ENCODE peak calls at places on chromosomes 6 and 20, in five cellular contexts. Y is SK-N-SH, Z is HCT116, J is GM23338, L is PC-3. T is an unnamed sample.

GRCh38 chr6:166341464-166341863 is 881 bp downstream of the SFT2D1 start:
- DNase-seq in Y (no peak), Z (no peak), J (no peak), L (no peak), T (no peak)

GRCh38 chr6:159110013-159110412 is 59.2 kb upstream of the FNDC1 start:
- DNase-seq in Y (peak), Z (peak), J (peak), L (peak), T (peak)

GRCh38 chr20:51489611-51490010 is 52.9 kb downstream of the NFATC2 start:
- DNase-seq in Y (no peak), Z (no peak), J (no peak), L (no peak), T (no peak)

GRCh38 chr6:157596461-157596860 is 215.5 kb downstream of the ZDHHC14 start:
- DNase-seq in Y (no peak), Z (no peak), J (no peak), L (no peak), T (no peak)

GRCh38 chr6:104887350-104887749 is 27.6 kb upstream of the HACE1 start:
- DNase-seq in Y (no peak), Z (no peak), J (peak), L (peak), T (peak)

GRCh38 chr6:83757021-83757420 is 48.1 kb upstream of the SNAP91 start:
- DNase-seq in Y (no peak), Z (no peak), J (no peak), L (no peak), T (no peak)

GRCh38 chr6:4607793-4608192 is 168.4 kb upstream of the CDYL start:
- DNase-seq in Y (no peak), Z (no peak), J (no peak), L (no peak), T (no peak)

GRCh38 chr20:38833857-38834164 is 28.3 kb downstream of the PPP1R16B start:
- DNase-seq in Y (no peak), Z (no peak), J (no peak), L (no peak), T (no peak)

GRCh38 chr6:24827162-24827561 is 28.4 kb upstream of the ARMH2 start:
- DNase-seq in Y (peak), Z (no peak), J (no peak), L (no peak), T (peak)

GRCh38 chr20:38732981-38733380 is 8.7 kb downstream of the SLC32A1 start:
- DNase-seq in Y (no peak), Z (no peak), J (no peak), L (no peak), T (no peak)

GRCh38 chr6:69026243-69026642 is 391.2 kb downstream of the ADGRB3 start:
- DNase-seq in Y (no peak), Z (no peak), J (no peak), L (peak), T (no peak)

GRCh38 chr20:41406307-41406706 is 39.7 kb upstream of the EMILIN3 start:
- DNase-seq in Y (no peak), Z (no peak), J (no peak), L (no peak), T (no peak)

GRCh38 chr6:133811557-133811956 is 77.4 kb upstream of the TCF21 start:
- DNase-seq in Y (no peak), Z (no peak), J (no peak), L (no peak), T (no peak)

GRCh38 chr6:155346957-155347356 is 32.7 kb upstream of the TFB1M start:
- DNase-seq in Y (no peak), Z (no peak), J (no peak), L (no peak), T (no peak)
- H2AFZ ChIP-seq in Y (no peak), Z (no peak), J (peak), L (no peak), T (no peak)

GRCh38 chr20:49338061-49338460 is 60.2 kb upstream of the ZNFX1 start:
- DNase-seq in Y (no peak), Z (no peak), J (no peak), L (no peak), T (no peak)
- H3K27ac ChIP-seq in Y (no peak), Z (no peak), J (no peak), L (no peak), T (no peak)

DNA sequence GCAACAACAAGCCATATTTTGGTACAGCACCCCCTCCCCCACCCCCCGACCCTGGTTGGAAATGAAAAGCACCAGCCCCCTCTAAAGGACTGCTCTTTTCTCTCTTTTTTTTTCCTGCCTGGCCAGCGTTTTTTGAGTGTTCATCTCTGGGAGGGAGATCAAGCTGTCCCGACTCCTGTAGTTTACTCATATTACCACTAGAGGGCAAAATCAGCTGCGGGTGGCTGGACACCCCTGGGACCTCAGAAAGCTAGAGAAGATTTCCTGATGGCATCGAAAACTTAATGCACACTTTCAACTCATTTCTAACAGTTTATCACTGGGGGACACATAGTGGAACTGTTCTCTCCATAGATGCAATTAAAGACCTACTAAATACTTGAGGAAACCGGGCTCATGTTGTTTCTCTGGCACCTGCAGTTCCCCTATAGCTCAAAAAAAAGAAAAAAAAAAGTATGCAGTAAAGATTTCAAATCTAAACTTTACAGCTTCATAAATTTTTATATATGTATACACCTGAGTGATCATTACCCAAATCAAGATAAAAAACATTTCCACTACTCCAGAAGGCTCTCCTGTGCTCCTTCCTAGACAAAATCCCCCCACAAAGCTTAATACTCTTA is 24.4 kb downstream of the CNBD2 start:
- DNase-seq in Y (peak), Z (peak), J (peak), L (peak), T (peak)
- TF ChIP-seq EZH2phosphoT487 in Y (no peak), Z (no peak), J (no peak), L (no peak), T (no peak)

DNA sequence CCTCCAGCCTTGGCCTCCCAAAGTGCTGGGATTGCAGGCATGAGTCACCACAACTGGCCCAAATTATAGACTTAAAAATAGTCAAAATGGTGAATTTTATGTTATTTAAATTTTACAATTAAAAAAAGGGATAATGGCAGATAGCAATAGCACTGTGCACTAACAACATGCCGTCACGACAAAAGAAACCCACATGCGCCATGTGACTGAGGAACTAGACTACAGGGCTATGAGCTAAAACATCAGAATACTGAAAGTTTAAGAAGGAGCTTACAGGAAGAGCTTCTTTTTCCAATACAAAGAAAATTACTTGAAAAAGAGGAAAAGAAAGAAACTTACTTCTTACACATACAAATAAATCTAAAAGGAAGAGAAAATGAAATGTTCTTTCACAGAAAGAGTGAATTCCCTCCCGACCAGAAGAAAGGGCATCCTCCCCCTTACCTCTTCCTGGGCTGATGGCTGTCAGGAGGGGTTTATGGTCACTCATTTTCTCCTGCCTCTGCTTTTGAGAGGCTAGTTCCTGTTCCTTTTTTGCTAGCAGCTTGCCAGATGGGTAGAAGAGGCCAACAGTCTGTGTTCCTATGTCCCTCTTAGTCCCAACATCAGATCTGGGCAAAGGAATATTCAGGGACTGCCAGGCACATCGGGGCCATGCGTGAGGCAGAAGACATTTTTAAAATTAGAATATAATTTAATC is 54.5 kb downstream of the DZANK1 start:
- DNase-seq in Y (no peak), Z (no peak), J (no peak), L (no peak), T (no peak)
- H2AFZ ChIP-seq in Y (no peak), Z (no peak), J (no peak), L (no peak), T (no peak)

GRCh38 chr6:106539931-106540330 is 89.4 kb downstream of the RTN4IP1 start:
- DNase-seq in Y (no peak), Z (no peak), J (peak), L (no peak), T (peak)

GRCh38 chr6:106538145-106538544 is 91.2 kb downstream of the RTN4IP1 start:
- DNase-seq in Y (no peak), Z (no peak), J (no peak), L (no peak), T (no peak)

GRCh38 chr6:106536357-106536756 is 92.9 kb downstream of the RTN4IP1 start:
- DNase-seq in Y (no peak), Z (no peak), J (no peak), L (no peak), T (no peak)

GRCh38 chr6:106536863-106537262 is 92.4 kb downstream of the RTN4IP1 start:
- DNase-seq in Y (no peak), Z (no peak), J (no peak), L (no peak), T (no peak)

DNA sequence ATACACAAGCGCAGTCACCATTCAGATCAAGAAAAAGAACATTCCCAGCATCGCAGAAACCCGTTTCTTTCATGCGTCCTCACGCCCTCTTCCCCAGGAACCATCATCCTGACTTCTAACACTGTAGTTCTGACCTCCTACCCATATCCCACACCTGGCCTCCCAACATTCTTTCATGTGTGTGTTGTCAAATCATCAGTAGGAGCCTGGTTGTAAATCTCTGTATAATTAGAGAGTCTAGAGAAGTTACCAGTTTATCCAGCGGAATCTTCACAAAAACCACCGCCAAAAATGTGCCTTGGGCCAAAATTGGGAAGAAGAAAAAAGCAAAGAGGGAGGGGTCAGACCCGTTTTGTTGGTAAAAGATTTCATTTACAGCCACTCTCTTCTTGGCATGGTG is 91.6 kb downstream of the RTN4IP1 start:
- DNase-seq in Y (no peak), Z (no peak), J (no peak), L (no peak), T (no peak)
- H3K27ac ChIP-seq in Y (peak), Z (no peak), J (no peak), L (no peak), T (no peak)

GRCh38 chr6:132736239-132736638 is 21.5 kb downstream of the VNN2 start:
- DNase-seq in Y (no peak), Z (no peak), J (no peak), L (no peak), T (no peak)
- TF ChIP-seq EZH2phosphoT487 in Y (no peak), Z (no peak), J (no peak), L (no peak), T (no peak)

DNA sequence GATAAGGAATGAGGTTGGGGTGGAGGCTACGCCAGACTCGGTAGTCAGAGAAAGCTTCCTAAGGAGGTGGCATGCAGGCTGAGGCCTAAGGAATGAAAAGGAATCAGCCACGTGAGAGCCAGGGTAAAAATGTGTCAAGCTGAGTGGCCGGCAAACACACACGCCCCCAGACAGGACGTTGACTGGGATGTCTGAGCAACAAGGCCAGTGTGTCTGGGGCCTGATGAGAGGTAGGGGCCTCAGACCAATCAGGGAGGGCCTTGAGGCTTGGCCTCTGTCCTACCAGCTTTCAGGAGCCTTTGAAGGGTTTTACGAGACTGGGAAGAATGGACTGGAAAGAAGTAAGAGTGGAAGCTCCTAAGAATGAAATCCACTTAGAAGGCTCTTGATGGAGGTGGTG is 61.0 kb upstream of the PHACTR2 start:
- DNase-seq in Y (no peak), Z (no peak), J (no peak), L (no peak), T (no peak)
- H2AFZ ChIP-seq in Y (no peak), Z (no peak), J (no peak), L (no peak), T (no peak)

GRCh38 chr6:56757585-56757984 is 114.9 kb upstream of the DST start:
- DNase-seq in Y (no peak), Z (no peak), J (peak), L (peak), T (peak)
- H3K27ac ChIP-seq in Y (peak), Z (peak), J (no peak), L (no peak), T (no peak)